ENCODE peak calls at places on chromosomes 13 and 19, in five cellular contexts. B, U, N, D and K are unnamed samples.

GRCh38 chr19:1133471-1133929 is 29.7 kb downstream of the GPX4 start:
- DNase-seq in U (no peak), N (peak; percentile 57), B (peak; percentile 53), D (no peak), K (no peak)

GRCh38 chr13:51934461-51935087 is 72.8 kb downstream of the CCDC70 start:
- DNase-seq in U (no peak), N (no peak), D (no peak), B (no peak), K (no peak)

GRCh38 chr13:64273780-64274179 is 2858.1 kb upstream of the PCDH20 start:
- DNase-seq in N (no peak), D (no peak), B (no peak), U (no peak), K (no peak)

GRCh38 chr13:66967825-66968597 is 262.1 kb downstream of the PCDH9 start:
- DNase-seq in B (no peak), U (peak; percentile 17), N (no peak), D (no peak), K (no peak)

GRCh38 chr19:29318581-29318980 is 105.6 kb upstream of the UQCRFS1 start:
- DNase-seq in B (no peak), U (no peak), D (no peak), N (no peak), K (no peak)

GRCh38 chr19:13850910-13851753 is 25.8 kb upstream of the NANOS3 start:
- DNase-seq in D (peak; percentile 98), B (peak; percentile 85), U (peak; percentile 85), N (peak; percentile 85), K (peak; percentile 87)

GRCh38 chr13:79659161-79659560 is 178.2 kb downstream of the NDFIP2 start:
- DNase-seq in U (peak; percentile 79), B (no peak), N (peak; percentile 74), D (peak; percentile 13), K (peak; percentile 14)

GRCh38 chr19:18858906-18859646 is 27.3 kb downstream of the UPF1 start:
- DNase-seq in D (no peak), N (no peak), U (no peak), B (no peak), K (no peak)

GRCh38 chr13:40769970-40770369 is 1.0 kb downstream of the MRPS31 start:
- DNase-seq in B (no peak), D (no peak), U (no peak), N (no peak), K (no peak)

GRCh38 chr19:35251456-35251855 is 2.7 kb downstream of the LSR start:
- DNase-seq in N (no peak), D (no peak), B (no peak), U (no peak), K (no peak)

GRCh38 chr19:4115050-4115817 is 8.7 kb downstream of the MAP2K2 start:
- DNase-seq in D (no peak), B (no peak), N (no peak), U (no peak), K (no peak)

GRCh38 chr13:113211774-113212173 is 2.4 kb downstream of the CUL4A start:
- DNase-seq in B (no peak), N (no peak), D (no peak), U (no peak), K (no peak)

GRCh38 chr19:41265376-41266153 is 1.4 kb downstream of the HNRNPUL1 start:
- DNase-seq in U (peak; percentile 8), N (peak; percentile 57), D (peak; percentile 40), B (no peak), K (peak; percentile 26)

GRCh38 chr19:38705197-38706019 is 38.9 kb downstream of the CAPN12 start:
- DNase-seq in U (no peak), N (no peak), D (no peak), B (no peak), K (no peak)

GRCh38 chr19:39166571-39167391 is 30.0 kb upstream of the NCCRP1 start:
- DNase-seq in U (peak; percentile 49), D (no peak), N (no peak), B (no peak), K (no peak)

GRCh38 chr13:86324191-86324590 is 525.0 kb upstream of the SLITRK6 start:
- DNase-seq in U (no peak), B (no peak), D (no peak), N (no peak), K (peak; percentile 85)

GRCh38 chr13:33264620-33264978 is 21.0 kb downstream of the STARD13 start:
- DNase-seq in B (no peak), N (no peak), U (no peak), D (peak; percentile 64), K (peak; percentile 90)